ENCODE peak calls at places on chromosomes 5 and 9, in five cellular contexts. One of them, this sample, is unnamed.

GRCh38 chr9:98523231-98523901 is 185.4 kb downstream of the GABBR2 start:
- DNase-seq in stimulated activated CD4-positive, alpha-beta T cell treated with anti-CD3 and anti-CD28 coated beads, Interleukin-1b, Interleukin-23, amount 100 ng/mL, for 1 hour: no peak
- DNase-seq in NAMALWA: no peak
- DNase-seq in astrocyte: no peak
- DNase-seq in RPMI8226: no peak
- DNase-seq in this sample: peak; percentile 70

GRCh38 chr5:140672455-140673186 is 755 bp downstream of the DND1 start:
- DNase-seq in stimulated activated CD4-positive, alpha-beta T cell treated with anti-CD3 and anti-CD28 coated beads, Interleukin-1b, Interleukin-23, amount 100 ng/mL, for 1 hour: no peak
- DNase-seq in NAMALWA: no peak
- DNase-seq in astrocyte: no peak
- DNase-seq in RPMI8226: peak; percentile 7
- DNase-seq in this sample: peak; percentile 34

GRCh38 chr5:181243020-181243520 is 636 bp downstream of the RACK1 start:
- DNase-seq in stimulated activated CD4-positive, alpha-beta T cell treated with anti-CD3 and anti-CD28 coated beads, Interleukin-1b, Interleukin-23, amount 100 ng/mL, for 1 hour: no peak
- DNase-seq in NAMALWA: peak; percentile 37
- DNase-seq in astrocyte: no peak
- DNase-seq in RPMI8226: peak; percentile 29
- DNase-seq in this sample: peak; percentile 21

GRCh38 chr5:131640043-131640856 is 5.2 kb upstream of the RAPGEF6 start:
- DNase-seq in stimulated activated CD4-positive, alpha-beta T cell treated with anti-CD3 and anti-CD28 coated beads, Interleukin-1b, Interleukin-23, amount 100 ng/mL, for 1 hour: peak; percentile 48
- DNase-seq in NAMALWA: no peak
- DNase-seq in astrocyte: peak; percentile 28
- DNase-seq in RPMI8226: no peak
- DNase-seq in this sample: no peak

GRCh38 chr5:40551706-40552557 is 127.8 kb upstream of the PTGER4 start:
- DNase-seq in stimulated activated CD4-positive, alpha-beta T cell treated with anti-CD3 and anti-CD28 coated beads, Interleukin-1b, Interleukin-23, amount 100 ng/mL, for 1 hour: no peak
- DNase-seq in NAMALWA: no peak
- DNase-seq in astrocyte: peak; percentile 98
- DNase-seq in RPMI8226: no peak
- DNase-seq in this sample: peak; percentile 98

GRCh38 chr9:126915281-126915816 is 767 bp downstream of the RALGPS1 start:
- DNase-seq in stimulated activated CD4-positive, alpha-beta T cell treated with anti-CD3 and anti-CD28 coated beads, Interleukin-1b, Interleukin-23, amount 100 ng/mL, for 1 hour: peak; percentile 4
- DNase-seq in NAMALWA: peak; percentile 62
- DNase-seq in astrocyte: no peak
- DNase-seq in RPMI8226: peak; percentile 96
- DNase-seq in this sample: no peak

GRCh38 chr5:142748568-142749249 is 21.5 kb upstream of the ARHGAP26 start:
- DNase-seq in stimulated activated CD4-positive, alpha-beta T cell treated with anti-CD3 and anti-CD28 coated beads, Interleukin-1b, Interleukin-23, amount 100 ng/mL, for 1 hour: peak; percentile 24
- DNase-seq in NAMALWA: peak; percentile 53
- DNase-seq in astrocyte: no peak
- DNase-seq in RPMI8226: peak; percentile 50
- DNase-seq in this sample: no peak

GRCh38 chr9:98867434-98868168 is 60.1 kb downstream of the GALNT12 start:
- DNase-seq in stimulated activated CD4-positive, alpha-beta T cell treated with anti-CD3 and anti-CD28 coated beads, Interleukin-1b, Interleukin-23, amount 100 ng/mL, for 1 hour: no peak
- DNase-seq in NAMALWA: peak; percentile 45
- DNase-seq in astrocyte: peak; percentile 87
- DNase-seq in RPMI8226: peak; percentile 73
- DNase-seq in this sample: peak; percentile 90

GRCh38 chr9:98445576-98445975 is 190.1 kb upstream of the TBC1D2 start:
- DNase-seq in stimulated activated CD4-positive, alpha-beta T cell treated with anti-CD3 and anti-CD28 coated beads, Interleukin-1b, Interleukin-23, amount 100 ng/mL, for 1 hour: no peak
- DNase-seq in NAMALWA: no peak
- DNase-seq in astrocyte: no peak
- DNase-seq in RPMI8226: no peak
- DNase-seq in this sample: no peak

GRCh38 chr5:179373101-179373934 is 28.1 kb upstream of the ADAMTS2 start:
- DNase-seq in stimulated activated CD4-positive, alpha-beta T cell treated with anti-CD3 and anti-CD28 coated beads, Interleukin-1b, Interleukin-23, amount 100 ng/mL, for 1 hour: no peak
- DNase-seq in NAMALWA: no peak
- DNase-seq in astrocyte: no peak
- DNase-seq in RPMI8226: no peak
- DNase-seq in this sample: no peak

GRCh38 chr5:37777472-37778135 is 62.2 kb downstream of the GDNF start:
- DNase-seq in stimulated activated CD4-positive, alpha-beta T cell treated with anti-CD3 and anti-CD28 coated beads, Interleukin-1b, Interleukin-23, amount 100 ng/mL, for 1 hour: no peak
- DNase-seq in NAMALWA: no peak
- DNase-seq in astrocyte: peak; percentile 63
- DNase-seq in RPMI8226: no peak
- DNase-seq in this sample: peak; percentile 97

GRCh38 chr9:92911496-92912475 is 33.9 kb upstream of the ZNF484 start:
- DNase-seq in stimulated activated CD4-positive, alpha-beta T cell treated with anti-CD3 and anti-CD28 coated beads, Interleukin-1b, Interleukin-23, amount 100 ng/mL, for 1 hour: no peak
- DNase-seq in NAMALWA: no peak
- DNase-seq in astrocyte: no peak
- DNase-seq in RPMI8226: no peak
- DNase-seq in this sample: peak; percentile 53

GRCh38 chr5:3835817-3836216 is 240.2 kb downstream of the IRX1 start:
- DNase-seq in stimulated activated CD4-positive, alpha-beta T cell treated with anti-CD3 and anti-CD28 coated beads, Interleukin-1b, Interleukin-23, amount 100 ng/mL, for 1 hour: no peak
- DNase-seq in NAMALWA: no peak
- DNase-seq in astrocyte: no peak
- DNase-seq in RPMI8226: no peak
- DNase-seq in this sample: no peak

This sample was measured in amniotic epithelial cell.